ENCODE peak calls at places on chromosome 12, in seven cellular contexts. L, D, B, J, F, M and K are unnamed samples.
A peak's percentile ranks its signal among the peaks of the same experiment; 100 is the strongest.

GRCh38 chr12:47870175-47870781 is 34.5 kb downstream of the VDR start:
- DNase-seq in J (no peak), F (peak; percentile 68), B (peak; percentile 62), M (no peak), L (peak; percentile 79), D (no peak), K (peak; percentile 46)

GRCh38 chr12:89172224-89172623 is 180.1 kb downstream of the DUSP6 start:
- DNase-seq in B (no peak), F (no peak), J (no peak), L (no peak), D (no peak), M (no peak), K (no peak)

GRCh38 chr12:113368331-113368730 is 9.9 kb downstream of the PLBD2 start:
- DNase-seq in J (no peak), M (no peak), D (no peak), L (no peak), B (no peak), F (no peak), K (no peak)

GRCh38 chr12:2291182-2291832 is 238.5 kb downstream of the CACNA1C start:
- DNase-seq in J (no peak), D (peak; percentile 53), B (peak; percentile 49), M (no peak), L (no peak), F (peak; percentile 64), K (no peak)

GRCh38 chr12:3436496-3437060 is 54.4 kb upstream of the PRMT8 start:
- DNase-seq in D (no peak), L (peak; percentile 12), F (no peak), M (no peak), J (no peak), B (no peak), K (no peak)

GRCh38 chr12:62910549-62911169 is 24.3 kb downstream of the PPM1H start:
- DNase-seq in M (no peak), B (no peak), D (no peak), J (no peak), F (no peak), L (no peak), K (no peak)

GRCh38 chr12:45439039-45439438 is 223.1 kb downstream of the ANO6 start:
- DNase-seq in L (no peak), F (no peak), D (peak; percentile 22), B (no peak), M (no peak), J (no peak), K (no peak)

GRCh38 chr12:123364532-123365140 is at the start of gene SBNO1:
- DNase-seq in L (peak; percentile 94), F (peak; percentile 83), D (peak; percentile 93), B (peak; percentile 92), J (peak; percentile 82), M (peak; percentile 64), K (peak; percentile 66)

GRCh38 chr12:90908465-90908864 is 46.5 kb downstream of the CCER1 start:
- DNase-seq in D (peak; percentile 74), L (no peak), F (no peak), M (no peak), B (no peak), J (no peak), K (peak; percentile 69)

GRCh38 chr12:4274396-4274959 is 916 bp downstream of the CCND2 start:
- DNase-seq in D (no peak), J (no peak), B (no peak), F (peak; percentile 40), L (no peak), M (no peak), K (no peak)

GRCh38 chr12:1797011-1797901 is 23.1 kb upstream of the LRTM2 start:
- DNase-seq in F (peak; percentile 41), L (peak; percentile 74), M (no peak), B (peak; percentile 78), D (no peak), J (no peak), K (no peak)

GRCh38 chr12:22518067-22518719 is 26.1 kb downstream of the C2CD5 start:
- DNase-seq in L (no peak), D (peak; percentile 44), M (peak; percentile 27), F (no peak), J (peak; percentile 52), B (no peak), K (no peak)

GRCh38 chr12:103353913-103354312 is 141.9 kb downstream of the C12orf42 start:
- DNase-seq in J (no peak), B (no peak), M (no peak), F (no peak), L (no peak), D (no peak), K (no peak)

GRCh38 chr12:122094735-122095561 is 16.4 kb downstream of the MLXIP start:
- DNase-seq in D (peak; percentile 38), L (no peak), B (no peak), M (no peak), F (no peak), J (no peak), K (no peak)

GRCh38 chr12:92055877-92056276 is 89.8 kb downstream of the BTG1 start:
- DNase-seq in J (no peak), M (no peak), L (no peak), B (peak; percentile 58), F (no peak), D (no peak), K (no peak)

GRCh38 chr12:31510034-31510433 is 80.9 kb downstream of the DENND5B start:
- DNase-seq in D (no peak), M (no peak), F (no peak), J (no peak), B (no peak), L (no peak), K (no peak)

GRCh38 chr12:65525501-65526141 is 247.1 kb downstream of the MSRB3 start:
- DNase-seq in M (no peak), B (no peak), D (peak; percentile 84), J (no peak), L (no peak), F (no peak), K (peak; percentile 97)

GRCh38 chr12:87816186-87816585 is 213.0 kb downstream of the C12orf50 start:
- DNase-seq in D (peak; percentile 86), F (no peak), B (no peak), J (no peak), M (peak; percentile 79), L (no peak), K (no peak)

GRCh38 chr12:64912501-64912900 is 88.1 kb downstream of the TBC1D30 start:
- DNase-seq in B (no peak), F (no peak), J (no peak), M (peak; percentile 9), D (peak; percentile 54), L (no peak), K (no peak)

DNA sequence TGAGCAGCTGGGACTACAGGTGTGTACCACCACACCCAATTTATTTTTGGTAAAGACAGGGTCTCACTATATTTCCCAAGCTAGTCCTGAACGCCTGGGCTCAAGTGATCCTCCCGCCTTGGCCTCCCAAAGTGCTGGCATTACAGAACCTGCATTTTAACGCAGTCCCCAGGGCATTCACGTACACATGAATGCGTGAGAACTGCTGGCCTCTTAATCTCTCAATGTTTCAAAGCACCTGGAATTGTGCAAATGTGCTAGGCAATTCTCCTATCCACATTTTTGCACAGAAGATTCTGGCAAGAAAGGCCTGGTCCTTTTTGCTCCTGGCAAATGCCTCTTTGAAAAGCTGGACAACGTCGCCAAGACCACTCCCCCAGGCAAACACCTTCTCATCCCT is 35.2 kb downstream of the TESC start:
- DNase-seq in L (no peak), J (no peak), M (no peak), D (no peak), B (no peak), F (no peak), K (no peak)
- TF ChIP-seq CTCF in L (no peak), J (no peak), M (no peak), D (no peak), B (no peak), F (no peak), K (no peak)

GRCh38 chr12:101841069-101841468 is 10.3 kb upstream of the GNPTAB start:
- DNase-seq in B (no peak), J (no peak), F (no peak), D (no peak), L (no peak), M (no peak), K (no peak)

GRCh38 chr12:101839324-101840283 is 8.8 kb upstream of the GNPTAB start:
- DNase-seq in J (peak; percentile 57), D (peak; percentile 62), F (peak; percentile 74), L (peak; percentile 69), B (peak; percentile 80), M (peak; percentile 48), K (peak; percentile 49)

DNA sequence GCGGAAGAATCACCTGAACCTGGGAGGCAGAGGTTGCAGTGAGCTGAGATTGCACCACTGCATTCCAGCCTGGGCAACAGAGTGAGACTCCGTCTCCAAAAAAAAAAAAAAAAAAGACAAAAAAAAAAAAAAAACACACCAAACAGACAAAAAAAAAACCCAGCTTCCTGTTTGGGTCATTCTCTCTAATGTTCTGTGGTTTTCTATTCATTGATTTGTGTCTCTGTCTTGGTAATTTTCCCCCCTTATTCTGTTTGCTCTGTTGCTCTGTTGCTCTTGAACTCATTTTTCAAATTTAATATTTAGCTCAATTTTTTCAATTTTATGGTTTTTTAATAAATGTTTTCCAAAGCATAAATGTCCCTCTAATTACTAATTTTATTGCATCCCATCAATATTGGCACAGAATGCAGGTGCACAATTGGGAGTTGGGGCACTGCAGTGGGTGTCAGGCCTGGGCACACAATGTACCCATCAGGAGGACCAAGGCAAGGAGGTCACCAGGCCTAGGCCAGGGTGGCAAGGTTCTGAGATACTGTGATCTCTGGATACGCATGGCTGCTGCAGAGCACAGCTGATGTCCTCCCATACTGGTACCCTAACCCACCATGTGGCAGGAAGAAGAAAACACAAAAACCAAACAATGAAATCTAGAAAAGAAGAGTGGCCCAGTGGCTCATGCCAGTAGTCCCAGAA is 8.0 kb upstream of the GNPTAB start:
- DNase-seq in B (no peak), F (no peak), M (no peak), L (no peak), J (no peak), D (no peak), K (no peak)
- TF ChIP-seq CTCF in B (no peak), F (no peak), M (no peak), L (no peak), J (no peak), D (no peak), K (no peak)

GRCh38 chr12:106073179-106073578 is 65.6 kb downstream of the NUAK1 start:
- DNase-seq in F (no peak), M (no peak), J (no peak), L (no peak), B (no peak), D (no peak), K (no peak)
- TF ChIP-seq CTCF in F (no peak), M (no peak), J (no peak), L (no peak), B (no peak), D (no peak), K (no peak)

GRCh38 chr12:120110550-120111501 is 5.7 kb downstream of the RAB35 start:
- DNase-seq in L (peak; percentile 84), B (peak; percentile 58), F (peak; percentile 33), D (no peak), M (no peak), J (no peak), K (no peak)
- TF ChIP-seq CTCF in L (no peak), B (no peak), F (no peak), D (no peak), M (no peak), J (no peak), K (no peak)

GRCh38 chr12:52975820-52976573 is 27.1 kb downstream of the KRT18 start:
- DNase-seq in M (no peak), J (no peak), B (peak; percentile 67), L (no peak), F (peak; percentile 63), D (no peak), K (peak; percentile 68)
- TF ChIP-seq CTCF in M (no peak), J (no peak), B (peak; percentile 31), L (no peak), F (no peak), D (no peak), K (peak; percentile 57)

GRCh38 chr12:127546721-127547505 is 720.1 kb upstream of the TMEM132C start:
- DNase-seq in B (no peak), M (no peak), L (no peak), J (no peak), F (no peak), D (no peak), K (no peak)
- TF ChIP-seq CTCF in B (no peak), M (no peak), L (no peak), J (no peak), F (no peak), D (no peak), K (no peak)